ENCODE peak calls at places on chromosome 21, in eight cellular contexts. G is HepG2, V is mammary epithelial cell, A is mesendoderm, P is adrenal gland, Z is heart left ventricle, J is neural progenitor cell, X is lower lobe of right lung. K is an unnamed sample. For H3K27me3 and H3K4me1, the result is how much of the 10 kb centered on the place peaks cover.

GRCh38 chr21:35882791-35883240 is 177.5 kb downstream of the SETD4 start:
- DNase-seq in G (peak), V (peak), A (no peak), P (no peak), Z (no peak), J (no peak), X (no peak), K (no peak)

GRCh38 chr21:34582506-34583150 is 32.3 kb downstream of the RCAN1 start:
- DNase-seq in G (peak), V (peak), A (peak), P (no peak), Z (no peak), J (peak), X (no peak), K (no peak)

GRCh38 chr21:18369115-18369514 is 34.5 kb downstream of the TMPRSS15 start:
- DNase-seq in G (peak), V (no peak), A (peak), P (no peak), Z (no peak), J (peak), X (no peak), K (no peak)

GRCh38 chr21:16579538-16579937 is 849.8 kb downstream of the USP25 start:
- DNase-seq in G (no peak), V (no peak), A (no peak), P (no peak), Z (no peak), J (no peak), X (no peak), K (no peak)

GRCh38 chr21:37435120-37435519 is 68.5 kb downstream of the DYRK1A start:
- DNase-seq in G (no peak), V (peak), A (peak), P (peak), Z (no peak), J (peak), X (no peak), K (peak)

GRCh38 chr21:26041441-26042180 is 129.0 kb downstream of the APP start:
- DNase-seq in G (no peak), V (peak), A (no peak), P (no peak), Z (no peak), J (no peak), X (no peak), K (no peak)

GRCh38 chr21:16942703-16943102 is 570.1 kb upstream of the CXADR start:
- DNase-seq in G (peak), V (peak), A (peak), P (no peak), Z (no peak), J (peak), X (no peak), K (no peak)

GRCh38 chr21:14841511-14842472 is 223.0 kb downstream of the NRIP1 start:
- DNase-seq in G (no peak), V (no peak), A (no peak), P (no peak), Z (peak), J (no peak), X (no peak), K (no peak)

GRCh38 chr21:16159971-16160350 is 430.2 kb downstream of the USP25 start:
- DNase-seq in G (no peak), V (no peak), A (no peak), P (no peak), Z (no peak), J (no peak), X (no peak), K (no peak)

GRCh38 chr21:41360072-41360821 is 1.6 kb upstream of the MX2 start:
- DNase-seq in G (peak), V (peak), A (peak), P (no peak), Z (no peak), J (peak), X (no peak), K (peak)

GRCh38 chr21:40938078-40938477 is 91.1 kb upstream of the DSCAM start:
- DNase-seq in G (no peak), V (no peak), A (no peak), P (no peak), Z (no peak), J (no peak), X (no peak), K (no peak)

GRCh38 chr21:33383056-33383888 is 19.9 kb upstream of the IFNGR2 start:
- DNase-seq in G (peak), V (peak), A (no peak), P (peak), Z (peak), J (peak), X (peak), K (peak)

GRCh38 chr21:36908260-36908908 is 58.1 kb downstream of the HLCS start:
- DNase-seq in G (no peak), V (no peak), A (no peak), P (no peak), Z (no peak), J (no peak), X (no peak), K (no peak)

GRCh38 chr21:36761685-36762084 is 62.8 kb downstream of the SIM2 start:
- DNase-seq in G (no peak), V (no peak), A (no peak), P (no peak), Z (no peak), J (no peak), X (no peak), K (no peak)

GRCh38 chr21:35020902-35021301 is 28.2 kb downstream of the RUNX1 start:
- DNase-seq in G (no peak), V (peak), A (no peak), P (no peak), Z (no peak), J (no peak), X (no peak), K (no peak)

GRCh38 chr21:25518491-25518911 is 88.8 kb downstream of the MRPL39 start:
- DNase-seq in G (no peak), V (peak), A (peak), P (no peak), Z (no peak), J (peak), X (no peak), K (no peak)

GRCh38 chr21:44552681-44553080 is 1.4 kb upstream of the KRTAP10-2 start:
- DNase-seq in G (no peak), V (no peak), A (no peak), P (no peak), Z (no peak), J (no peak), X (peak), K (no peak)

GRCh38 chr21:34980423-34981115 is 68.5 kb downstream of the RUNX1 start:
- DNase-seq in G (no peak), V (no peak), A (no peak), P (no peak), Z (no peak), J (no peak), X (no peak), K (no peak)

GRCh38 chr21:41583274-41583790 is 75.4 kb upstream of the TMPRSS2 start:
- DNase-seq in G (peak), V (peak), A (no peak), P (no peak), Z (no peak), J (no peak), X (peak), K (no peak)

GRCh38 chr21:33396966-33397365 is 6.2 kb upstream of the IFNGR2 start:
- DNase-seq in G (no peak), V (peak), A (no peak), P (no peak), Z (no peak), J (no peak), X (no peak), K (peak)

GRCh38 chr21:25733859-25734653 is 648 bp downstream of the ATP5PF start:
- DNase-seq in G (peak), V (peak), A (peak), P (no peak), Z (no peak), J (no peak), X (no peak), K (no peak)

GRCh38 chr21:39529026-39529425 is 77.3 kb downstream of the SH3BGR start:
- DNase-seq in G (no peak), V (no peak), A (peak), P (no peak), Z (no peak), J (peak), X (no peak), K (no peak)

GRCh38 chr21:19049567-19049966 is 646.0 kb upstream of the TMPRSS15 start:
- DNase-seq in G (no peak), V (no peak), A (peak), P (no peak), Z (no peak), J (no peak), X (no peak), K (no peak)

GRCh38 chr21:25005388-25005787 is 601.9 kb downstream of the MRPL39 start:
- DNase-seq in G (no peak), V (no peak), A (no peak), P (no peak), Z (no peak), J (no peak), X (no peak), K (no peak)

GRCh38 chr21:15826147-15826780 is 96.5 kb downstream of the USP25 start:
- DNase-seq in G (peak), V (peak), A (peak), P (no peak), Z (no peak), J (peak), X (no peak), K (no peak)

GRCh38 chr21:44836666-44837471 is 19.0 kb upstream of the SUMO3 start:
- DNase-seq in G (peak), V (peak), A (peak), P (peak), Z (no peak), J (no peak), X (no peak), K (no peak)

GRCh38 chr21:34640858-34641257 is 25.9 kb upstream of the RCAN1 start:
- DNase-seq in G (no peak), V (peak), A (peak), P (no peak), Z (no peak), J (no peak), X (no peak), K (no peak)

GRCh38 chr21:35508389-35508888 is 459.3 kb upstream of the RUNX1 start:
- DNase-seq in G (peak), V (peak), A (peak), P (peak), Z (peak), J (peak), X (peak), K (peak)

GRCh38 chr21:35252831-35253230 is 203.7 kb upstream of the RUNX1 start:
- DNase-seq in G (no peak), V (no peak), A (no peak), P (no peak), Z (no peak), J (no peak), X (no peak), K (no peak)

GRCh38 chr21:39029086-39029772 is 154.0 kb downstream of the PSMG1 start:
- DNase-seq in G (no peak), V (no peak), A (peak), P (no peak), Z (no peak), J (no peak), X (no peak), K (no peak)

GRCh38 chr21:34936299-34936698 is 112.8 kb downstream of the RUNX1 start:
- DNase-seq in G (no peak), V (no peak), A (no peak), P (no peak), Z (no peak), J (no peak), X (no peak), K (no peak)

GRCh38 chr21:29194847-29195246 is 64.4 kb downstream of the MAP3K7CL start:
- DNase-seq in G (peak), V (no peak), A (no peak), P (no peak), Z (no peak), J (no peak), X (no peak), K (no peak)

GRCh38 chr21:27047331-27048314 is 80.7 kb upstream of the ADAMTS5 start:
- DNase-seq in G (no peak), V (peak), A (no peak), P (no peak), Z (no peak), J (peak), X (no peak), K (no peak)

GRCh38 chr21:36461918-36462486 is 17.9 kb downstream of the CLDN14 start:
- DNase-seq in G (no peak), V (peak), A (no peak), P (no peak), Z (no peak), J (no peak), X (no peak), K (no peak)

GRCh38 chr21:42590431-42591131 is 62.8 kb upstream of the PDE9A start:
- DNase-seq in G (no peak), V (no peak), A (peak), P (no peak), Z (no peak), J (no peak), X (no peak), K (no peak)
- H3K27me3 ChIP-seq in G (under half), V (under half), A (under half), P (under half), Z (under half), J (under half), X (under half), K (under half)

DNA sequence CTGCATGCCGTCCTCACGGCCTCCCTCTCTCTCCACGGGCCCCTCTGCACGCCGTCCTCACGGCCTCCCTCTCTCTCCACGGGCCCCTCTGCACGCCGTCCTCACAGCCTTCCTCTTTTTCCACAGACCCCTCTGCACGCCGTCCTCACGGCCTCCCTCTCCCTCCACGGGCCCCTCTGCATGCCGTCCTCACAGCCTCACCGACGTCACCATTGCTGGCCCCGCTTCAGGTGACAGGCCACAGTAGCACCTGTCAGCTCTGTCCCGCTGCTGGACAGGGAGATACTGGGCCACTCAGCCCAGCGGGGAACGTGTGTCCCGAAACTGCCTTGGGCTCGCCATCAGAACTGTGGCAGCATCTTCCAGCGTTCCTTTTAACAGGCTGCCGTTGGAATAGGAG is 82.8 kb upstream of the COL6A1 start:
- DNase-seq in G (no peak), V (no peak), A (no peak), P (no peak), Z (no peak), J (no peak), X (peak), K (peak)
- H3K4me1 ChIP-seq in G (under half), V (under half), A (under half), P (under half), Z (under half), J (under half), X (under half), K (under half)

GRCh38 chr21:31558839-31559367 is 100.6 kb upstream of the SOD1 start:
- DNase-seq in G (no peak), V (peak), A (peak), P (peak), Z (peak), J (peak), X (peak), K (peak)

GRCh38 chr21:31557956-31558838 is 101.3 kb upstream of the SOD1 start:
- DNase-seq in G (no peak), V (peak), A (peak), P (no peak), Z (no peak), J (peak), X (no peak), K (peak)

GRCh38 chr21:31556662-31557061 is 102.8 kb upstream of the SOD1 start:
- DNase-seq in G (no peak), V (no peak), A (peak), P (no peak), Z (no peak), J (peak), X (no peak), K (no peak)

GRCh38 chr21:31555741-31556191 is 103.7 kb upstream of the SOD1 start:
- DNase-seq in G (no peak), V (no peak), A (peak), P (no peak), Z (no peak), J (peak), X (no peak), K (no peak)

DNA sequence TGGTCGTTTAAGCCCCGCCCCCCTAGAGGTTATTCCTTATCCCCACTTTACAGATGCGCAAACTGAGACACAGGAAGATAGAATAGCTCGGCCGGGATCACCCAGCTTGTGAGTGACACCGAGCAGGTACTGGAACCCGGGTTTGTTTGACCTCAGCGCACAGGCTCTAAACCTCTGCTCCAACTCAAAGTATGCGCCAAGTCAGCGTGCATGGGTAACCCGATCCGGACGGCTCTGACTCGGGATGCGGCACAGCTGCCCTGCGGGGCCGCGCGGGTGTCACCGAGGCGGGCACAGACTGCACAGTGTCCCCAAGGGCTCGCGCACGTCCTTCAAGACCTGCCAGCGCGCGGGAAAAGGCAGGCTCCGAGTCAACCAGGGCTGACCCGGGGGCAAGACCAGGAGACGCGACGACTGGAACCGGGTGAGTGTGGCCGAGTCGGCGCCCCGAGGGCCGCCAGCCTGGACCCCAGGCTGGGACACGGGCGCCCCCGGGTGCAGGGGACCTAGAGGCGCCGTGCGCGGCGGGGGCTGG is 102.0 kb upstream of the SOD1 start:
- DNase-seq in G (no peak), V (no peak), A (peak), P (no peak), Z (no peak), J (peak), X (no peak), K (peak)
- H3K4me3 ChIP-seq in G (no peak), V (no peak), A (peak), P (no peak), Z (peak), J (peak), X (peak), K (peak)

DNA sequence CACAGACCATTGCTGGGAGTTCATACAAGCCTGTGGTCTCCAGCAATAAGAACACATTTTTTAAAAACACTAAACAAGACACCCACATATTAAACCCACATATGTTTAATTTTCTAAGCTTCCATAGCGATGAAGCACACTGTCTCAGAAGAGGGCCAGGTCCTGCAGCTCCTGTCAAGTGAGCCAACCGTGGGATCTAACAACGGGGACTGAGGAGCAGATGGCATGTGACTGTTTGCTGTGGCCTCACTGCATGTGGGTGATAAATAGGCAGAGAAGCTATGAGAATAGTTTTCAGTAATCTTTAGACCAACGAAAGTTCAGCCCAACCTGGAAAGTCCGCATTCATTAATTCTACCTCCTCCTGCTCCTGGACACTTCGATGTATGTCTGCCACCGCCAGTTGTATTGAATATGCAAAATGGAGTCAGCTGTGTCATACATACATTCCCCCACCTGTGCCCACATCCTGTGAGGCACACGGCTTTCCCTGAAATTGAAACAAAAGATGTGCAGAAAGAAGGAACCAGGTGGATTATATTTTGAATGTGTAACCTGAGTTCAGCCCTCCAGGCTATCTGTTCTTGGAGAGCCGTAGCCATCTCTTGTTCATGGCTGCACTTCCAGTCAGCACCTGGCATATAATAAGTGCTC is 88.2 kb downstream of the MIS18A start:
- DNase-seq in G (no peak), V (no peak), A (no peak), P (no peak), Z (no peak), J (no peak), X (no peak), K (no peak)
- H3K27me3 ChIP-seq in G (under half), V (under half), A (under half), P (under half), Z (under half), J (under half), X (under half), K (under half)

K was measured in right cardiac atrium.